ENCODE peak calls at places on chromosome 10, in five cellular contexts. X is H9, Y is IMR-90, P is HCT116, U is GM23338. H is an unnamed sample.

GRCh38 chr10:33277135-33277536 is 57.3 kb downstream of the NRP1 start:
- DNase-seq in X (no peak), Y (peak; percentile 47), P (no peak), U (no peak), H (no peak)

GRCh38 chr10:35633006-35633980 is 8.8 kb downstream of the FZD8 start:
- DNase-seq in X (no peak), Y (no peak), P (no peak), U (no peak), H (no peak)

GRCh38 chr10:69959911-69960310 is 92.7 kb upstream of the MACROH2A2 start:
- DNase-seq in X (no peak), Y (no peak), P (no peak), U (no peak), H (peak; percentile 67)

GRCh38 chr10:78712147-78712546 is 356.6 kb upstream of the ZMIZ1 start:
- DNase-seq in X (peak; percentile 46), Y (no peak), P (no peak), U (peak; percentile 11), H (no peak)

GRCh38 chr10:33569693-33570092 is 235.2 kb upstream of the NRP1 start:
- DNase-seq in X (no peak), Y (no peak), P (no peak), U (no peak), H (no peak)

GRCh38 chr10:63489838-63490237 is 24.1 kb upstream of the JMJD1C start:
- DNase-seq in X (no peak), Y (no peak), P (no peak), U (no peak), H (no peak)

GRCh38 chr10:116043304-116043703 is 229.7 kb downstream of the GFRA1 start:
- DNase-seq in X (no peak), Y (no peak), P (no peak), U (no peak), H (no peak)

GRCh38 chr10:43674546-43675205 is 26.0 kb upstream of the ZNF32 start:
- DNase-seq in X (no peak), Y (no peak), P (no peak), U (no peak), H (no peak)

GRCh38 chr10:84265378-84265777 is 20.5 kb downstream of the RGR start:
- DNase-seq in X (no peak), Y (no peak), P (no peak), U (no peak), H (no peak)

GRCh38 chr10:89427629-89428028 is 13.3 kb downstream of the IFIT5 start:
- DNase-seq in X (no peak), Y (peak; percentile 88), P (no peak), U (no peak), H (no peak)

GRCh38 chr10:97842658-97843295 is 6.9 kb upstream of the GOLGA7B start:
- DNase-seq in X (no peak), Y (no peak), P (no peak), U (no peak), H (no peak)

GRCh38 chr10:108452483-108453060 is 1288.1 kb upstream of the SORCS1 start:
- DNase-seq in X (no peak), Y (no peak), P (no peak), U (no peak), H (no peak)

GRCh38 chr10:12476661-12477060 is 127.3 kb downstream of the CAMK1D start:
- DNase-seq in X (no peak), Y (no peak), P (no peak), U (no peak), H (no peak)

GRCh38 chr10:33832124-33832787 is 497.8 kb upstream of the NRP1 start:
- DNase-seq in X (no peak), Y (no peak), P (no peak), U (no peak), H (no peak)

GRCh38 chr10:114708717-114709352 is 50.8 kb upstream of the ABLIM1 start:
- DNase-seq in X (no peak), Y (peak; percentile 89), P (peak; percentile 52), U (peak; percentile 40), H (no peak)

GRCh38 chr10:110556296-110556695 is 11.2 kb upstream of the SMC3 start:
- DNase-seq in X (no peak), Y (no peak), P (no peak), U (no peak), H (no peak)

GRCh38 chr10:16950686-16951681 is 133.8 kb upstream of the RSU1 start:
- DNase-seq in X (peak; percentile 82), Y (peak; percentile 66), P (peak; percentile 4), U (peak; percentile 89), H (no peak)

GRCh38 chr10:51321968-51322367 is 247.7 kb downstream of the PRKG1 start:
- DNase-seq in X (no peak), Y (peak; percentile 57), P (no peak), U (no peak), H (no peak)

GRCh38 chr10:81018898-81019890 is 481.5 kb downstream of the SH2D4B start:
- DNase-seq in X (peak; percentile 65), Y (peak; percentile 19), P (peak; percentile 31), U (peak; percentile 84), H (peak; percentile 44)

GRCh38 chr10:88090568-88091214 is 227.3 kb downstream of the PTEN start:
- DNase-seq in X (no peak), Y (no peak), P (no peak), U (no peak), H (no peak)

GRCh38 chr10:119118231-119118630 is 14.3 kb downstream of the DENND10 start:
- DNase-seq in X (no peak), Y (no peak), P (no peak), U (no peak), H (no peak)

GRCh38 chr10:92891885-92892705 is 43.8 kb downstream of the EXOC6 start:
- DNase-seq in X (peak; percentile 62), Y (peak; percentile 91), P (peak; percentile 96), U (peak; percentile 45), H (no peak)

GRCh38 chr10:74643586-74643956 is 182.8 kb upstream of the KAT6B start:
- DNase-seq in X (no peak), Y (no peak), P (no peak), U (no peak), H (no peak)

GRCh38 chr10:93352638-93353383 is 129.3 kb downstream of the MYOF start:
- DNase-seq in X (no peak), Y (peak; percentile 52), P (no peak), U (peak; percentile 77), H (peak; percentile 52)

GRCh38 chr10:77909021-77909754 is 17.4 kb downstream of the DLG5 start:
- DNase-seq in X (no peak), Y (no peak), P (no peak), U (no peak), H (no peak)

GRCh38 chr10:71873582-71874182 is 22.6 kb upstream of the PSAP start:
- DNase-seq in X (no peak), Y (no peak), P (no peak), U (no peak), H (peak; percentile 46)

GRCh38 chr10:127797339-127797738 is 60.4 kb downstream of the FOXI2 start:
- DNase-seq in X (peak; percentile 51), Y (peak; percentile 20), P (no peak), U (no peak), H (peak; percentile 3)

GRCh38 chr10:129963831-129964501 is at the start of gene EBF3:
- DNase-seq in X (peak; percentile 86), Y (peak; percentile 50), P (no peak), U (peak; percentile 92), H (no peak)

GRCh38 chr10:92691591-92692084 is 1.9 kb downstream of the HHEX start:
- DNase-seq in X (peak; percentile 60), Y (no peak), P (no peak), U (peak; percentile 56), H (peak; percentile 30)

GRCh38 chr10:59833810-59834209 is 72.5 kb downstream of the CCDC6 start:
- DNase-seq in X (no peak), Y (no peak), P (no peak), U (no peak), H (peak; percentile 70)

GRCh38 chr10:78815702-78816334 is 252.9 kb upstream of the ZMIZ1 start:
- DNase-seq in X (no peak), Y (no peak), P (no peak), U (no peak), H (no peak)

DNA sequence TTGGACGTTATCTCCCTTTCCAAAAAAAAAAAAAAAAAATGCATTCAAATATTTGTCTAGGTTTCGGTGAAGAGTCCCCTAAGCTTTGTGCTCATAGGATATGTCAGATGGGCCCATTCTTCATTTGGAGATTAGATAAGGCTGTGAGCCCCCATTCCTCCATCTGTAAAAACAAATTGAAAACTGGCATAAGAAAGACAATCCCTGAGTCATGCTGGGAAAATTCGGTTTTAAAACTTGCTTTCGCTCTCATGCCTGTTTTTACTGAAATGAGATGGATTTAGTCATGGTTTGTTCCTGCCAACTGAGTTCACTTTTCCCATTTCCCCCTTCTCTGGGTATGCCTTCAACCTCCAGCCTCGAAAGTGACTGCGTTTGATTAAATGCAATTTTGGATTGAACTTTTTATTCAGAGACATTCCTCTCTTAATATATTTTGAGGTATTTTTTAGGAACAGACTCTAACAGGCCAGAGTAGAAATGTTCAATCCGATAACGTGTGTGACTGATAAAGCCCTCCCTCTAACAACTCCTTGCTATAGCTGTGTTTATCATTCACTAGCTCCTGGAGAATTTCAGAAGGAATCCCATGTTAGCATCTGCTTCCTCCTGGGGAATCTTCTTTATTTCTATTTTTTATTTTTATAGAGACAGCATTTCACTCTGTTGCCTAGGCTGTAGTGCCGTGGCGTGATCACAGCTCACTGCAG is 190.9 kb upstream of the LYZL2 start:
- DNase-seq in X (no peak), Y (peak; percentile 95), P (no peak), U (no peak), H (no peak)
- H3K27ac ChIP-seq in X (no peak overlapping the region), Y (peak overlapping the region; percentile 93), P (no peak overlapping the region), U (no peak overlapping the region), H (no peak overlapping the region)

GRCh38 chr10:61761825-61762217 is 99.1 kb downstream of the CABCOCO1 start:
- DNase-seq in X (no peak), Y (no peak), P (no peak), U (no peak), H (no peak)
- H2AFZ ChIP-seq in X (no peak overlapping the region), Y (no peak overlapping the region), P (peak overlapping the region; percentile 92), U (no peak overlapping the region), H (no peak overlapping the region)

GRCh38 chr10:100817268-100817839 is 72.0 kb downstream of the PAX2 start:
- DNase-seq in X (peak; percentile 73), Y (no peak), P (no peak), U (peak; percentile 75), H (no peak)
- TF ChIP-seq CTCF in X (peak; percentile 80), Y (no peak), P (peak; percentile 65), U (peak; percentile 68), H (peak; percentile 51)

DNA sequence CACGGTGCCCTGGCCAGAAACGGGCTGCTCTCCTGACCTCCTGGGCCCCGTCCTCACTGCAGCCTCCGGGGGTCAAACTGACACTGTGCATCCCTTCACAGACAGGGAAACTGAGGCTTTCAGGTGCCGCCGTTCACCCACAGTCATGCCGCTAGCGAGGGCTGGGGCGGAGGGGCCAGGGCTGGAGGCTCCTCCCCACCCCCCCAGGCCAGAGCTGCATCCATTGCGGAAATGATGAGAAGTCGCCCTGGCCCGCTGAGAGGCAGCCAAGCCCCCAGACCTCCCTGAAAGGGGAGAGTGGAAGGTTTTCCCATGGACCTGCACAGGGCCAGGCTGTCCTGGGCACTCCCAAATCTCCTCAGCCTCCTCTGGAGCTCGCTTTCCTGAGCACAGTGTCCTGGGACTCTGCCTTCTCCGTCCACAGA is 16.5 kb upstream of the INPP5A start:
- DNase-seq in X (peak; percentile 17), Y (no peak), P (no peak), U (no peak), H (no peak)
- H3K27ac ChIP-seq in X (no peak overlapping the region), Y (no peak overlapping the region), P (no peak overlapping the region), U (no peak overlapping the region), H (no peak overlapping the region)